ENCODE peak calls at places on chromosome 16, in seven cellular contexts. One of them, this sample, is unnamed.

GRCh38 chr16:35187665-35188225 is 1728.3 kb downstream of the TP53TG3F start:
- ATAC-seq in A549: no peak
- ATAC-seq in omental fat pad: no peak
- ATAC-seq in WTC11: no peak
- ATAC-seq in naive thymus-derived CD8-positive, alpha-beta T cell: no peak
- ATAC-seq in CD4-positive, alpha-beta T cell: no peak
- ATAC-seq in left cardiac atrium: no peak
- ATAC-seq in this sample: no peak

GRCh38 chr16:84649511-84649861 is 1.2 kb downstream of the KLHL36 start:
- ATAC-seq in CD4-positive, alpha-beta T cell: no peak
- ATAC-seq in omental fat pad: no peak
- ATAC-seq in naive thymus-derived CD8-positive, alpha-beta T cell: no peak
- ATAC-seq in left cardiac atrium: no peak
- ATAC-seq in A549: no peak
- ATAC-seq in WTC11: no peak
- ATAC-seq in this sample: no peak

GRCh38 chr16:53429221-53429943 is 4.9 kb upstream of the RBL2 start:
- ATAC-seq in WTC11: no peak
- ATAC-seq in naive thymus-derived CD8-positive, alpha-beta T cell: no peak
- ATAC-seq in left cardiac atrium: no peak
- ATAC-seq in omental fat pad: peak
- ATAC-seq in A549: no peak
- ATAC-seq in CD4-positive, alpha-beta T cell: no peak
- ATAC-seq in this sample: peak

GRCh38 chr16:59543641-59544040 is 809.5 kb upstream of the GOT2 start:
- ATAC-seq in CD4-positive, alpha-beta T cell: no peak
- ATAC-seq in omental fat pad: no peak
- ATAC-seq in WTC11: no peak
- ATAC-seq in A549: no peak
- ATAC-seq in left cardiac atrium: no peak
- ATAC-seq in naive thymus-derived CD8-positive, alpha-beta T cell: no peak
- ATAC-seq in this sample: no peak

GRCh38 chr16:2250652-2251280 is 621 bp downstream of the ECI1 start:
- ATAC-seq in A549: peak
- ATAC-seq in omental fat pad: peak
- ATAC-seq in left cardiac atrium: no peak
- ATAC-seq in CD4-positive, alpha-beta T cell: peak
- ATAC-seq in naive thymus-derived CD8-positive, alpha-beta T cell: no peak
- ATAC-seq in WTC11: no peak
- ATAC-seq in this sample: peak

GRCh38 chr16:81543571-81543970 is 99.0 kb downstream of the CMIP start:
- ATAC-seq in CD4-positive, alpha-beta T cell: no peak
- ATAC-seq in A549: no peak
- ATAC-seq in omental fat pad: no peak
- ATAC-seq in left cardiac atrium: no peak
- ATAC-seq in WTC11: no peak
- ATAC-seq in naive thymus-derived CD8-positive, alpha-beta T cell: no peak
- ATAC-seq in this sample: no peak

GRCh38 chr16:27826081-27826892 is 237.2 kb downstream of the GSG1L start:
- ATAC-seq in left cardiac atrium: no peak
- ATAC-seq in WTC11: no peak
- ATAC-seq in A549: no peak
- ATAC-seq in naive thymus-derived CD8-positive, alpha-beta T cell: no peak
- ATAC-seq in CD4-positive, alpha-beta T cell: no peak
- ATAC-seq in omental fat pad: no peak
- ATAC-seq in this sample: no peak

GRCh38 chr16:30637952-30638351 is 12.8 kb upstream of the PRR14 start:
- ATAC-seq in A549: peak
- ATAC-seq in omental fat pad: no peak
- ATAC-seq in WTC11: peak
- ATAC-seq in left cardiac atrium: no peak
- ATAC-seq in CD4-positive, alpha-beta T cell: peak
- ATAC-seq in naive thymus-derived CD8-positive, alpha-beta T cell: no peak
- ATAC-seq in this sample: peak

GRCh38 chr16:72098936-72099335 is 5.3 kb downstream of the DHX38 start:
- ATAC-seq in CD4-positive, alpha-beta T cell: peak
- ATAC-seq in WTC11: peak
- ATAC-seq in naive thymus-derived CD8-positive, alpha-beta T cell: no peak
- ATAC-seq in A549: peak
- ATAC-seq in omental fat pad: no peak
- ATAC-seq in left cardiac atrium: peak
- ATAC-seq in this sample: no peak

GRCh38 chr16:49552273-49552928 is 178.8 kb downstream of the C16orf78 start:
- ATAC-seq in A549: no peak
- ATAC-seq in CD4-positive, alpha-beta T cell: no peak
- ATAC-seq in WTC11: no peak
- ATAC-seq in naive thymus-derived CD8-positive, alpha-beta T cell: no peak
- ATAC-seq in omental fat pad: no peak
- ATAC-seq in left cardiac atrium: peak
- ATAC-seq in this sample: no peak

GRCh38 chr16:2003827-2004641 is 5.6 kb downstream of the ZNF598 start:
- ATAC-seq in A549: peak
- ATAC-seq in CD4-positive, alpha-beta T cell: peak
- ATAC-seq in left cardiac atrium: peak
- ATAC-seq in omental fat pad: no peak
- ATAC-seq in WTC11: peak
- ATAC-seq in naive thymus-derived CD8-positive, alpha-beta T cell: peak
- ATAC-seq in this sample: peak

GRCh38 chr16:16063685-16064084 is 114.3 kb downstream of the ABCC1 start:
- ATAC-seq in omental fat pad: no peak
- ATAC-seq in naive thymus-derived CD8-positive, alpha-beta T cell: no peak
- ATAC-seq in WTC11: no peak
- ATAC-seq in CD4-positive, alpha-beta T cell: no peak
- ATAC-seq in left cardiac atrium: no peak
- ATAC-seq in A549: peak
- ATAC-seq in this sample: no peak

GRCh38 chr16:27972500-27972899 is 91.0 kb downstream of the GSG1L start:
- ATAC-seq in naive thymus-derived CD8-positive, alpha-beta T cell: peak
- ATAC-seq in left cardiac atrium: peak
- ATAC-seq in WTC11: peak
- ATAC-seq in A549: peak
- ATAC-seq in omental fat pad: peak
- ATAC-seq in CD4-positive, alpha-beta T cell: peak
- ATAC-seq in this sample: peak

GRCh38 chr16:76932541-76933211 is 258.3 kb upstream of the MON1B start:
- ATAC-seq in CD4-positive, alpha-beta T cell: no peak
- ATAC-seq in naive thymus-derived CD8-positive, alpha-beta T cell: no peak
- ATAC-seq in WTC11: no peak
- ATAC-seq in A549: no peak
- ATAC-seq in omental fat pad: no peak
- ATAC-seq in left cardiac atrium: no peak
- ATAC-seq in this sample: no peak